ENCODE peak calls at places on chromosome 2, in four cellular contexts. Y, W, X and Z are unnamed samples.

GRCh38 chr2:105873721-105874120 is 129.0 kb downstream of the NCK2 start:
- DNase-seq in W (peak; percentile 38), Y (peak; percentile 16), X (no peak), Z (no peak)

GRCh38 chr2:175282300-175282699 is 100.8 kb upstream of the ATP5MC3 start:
- DNase-seq in X (no peak), W (peak; percentile 31), Y (no peak), Z (no peak)

GRCh38 chr2:235803028-235803427 is 309.2 kb downstream of the AGAP1 start:
- DNase-seq in X (no peak), W (no peak), Y (no peak), Z (no peak)

GRCh38 chr2:137799599-137799998 is 164.7 kb upstream of the HNMT start:
- DNase-seq in W (no peak), Y (no peak), X (no peak), Z (no peak)

GRCh38 chr2:96024336-96025106 is 10.2 kb downstream of the GPAT2 start:
- DNase-seq in W (no peak), X (no peak), Y (no peak), Z (no peak)

GRCh38 chr2:163909411-163910080 is 173.7 kb upstream of the FIGN start:
- DNase-seq in X (peak; percentile 82), W (no peak), Y (no peak), Z (no peak)

GRCh38 chr2:218425531-218425930 is 6.6 kb downstream of the VIL1 start:
- DNase-seq in W (no peak), X (no peak), Y (no peak), Z (no peak)

GRCh38 chr2:7736646-7737305 is 819.6 kb downstream of the RNF144A start:
- DNase-seq in Y (no peak), W (no peak), X (no peak), Z (no peak)

GRCh38 chr2:19349911-19350677 is 8.3 kb downstream of the OSR1 start:
- DNase-seq in W (no peak), Y (no peak), X (peak; percentile 75), Z (no peak)

GRCh38 chr2:214069254-214069653 is 341.6 kb upstream of the VWC2L start:
- DNase-seq in X (no peak), Y (no peak), W (peak; percentile 93), Z (no peak)

GRCh38 chr2:205898744-205899143 is 187.2 kb downstream of the INO80D start:
- DNase-seq in Y (no peak), X (no peak), W (no peak), Z (no peak)

GRCh38 chr2:11491348-11491930 is 25.5 kb upstream of the E2F6 start:
- DNase-seq in X (no peak), W (no peak), Y (no peak), Z (no peak)

GRCh38 chr2:105417789-105418475 is 19.1 kb upstream of the FHL2 start:
- DNase-seq in X (no peak), W (no peak), Y (no peak), Z (no peak)

GRCh38 chr2:27308359-27308875 is at the start of gene UCN:
- DNase-seq in W (no peak), X (peak; percentile 92), Y (no peak), Z (no peak)

GRCh38 chr2:156687715-156688114 is 251.5 kb downstream of the GPD2 start:
- DNase-seq in Y (no peak), X (no peak), W (peak; percentile 19), Z (no peak)

GRCh38 chr2:211745295-211746097 is 793.1 kb downstream of the ERBB4 start:
- DNase-seq in Y (no peak), W (peak; percentile 31), X (no peak), Z (peak; percentile 35)

GRCh38 chr2:232511336-232511863 is 8.8 kb upstream of the PRSS56 start:
- DNase-seq in X (no peak), W (no peak), Y (no peak), Z (no peak)

GRCh38 chr2:55581435-55581834 is 36.0 kb downstream of the PPP4R3B start:
- DNase-seq in Y (no peak), X (no peak), W (no peak), Z (no peak)

GRCh38 chr2:71469403-71470398 is 16.3 kb downstream of the DYSF start:
- DNase-seq in Y (no peak), W (no peak), X (peak; percentile 25), Z (no peak)

GRCh38 chr2:40668435-40668834 is 216.5 kb upstream of the SLC8A1 start:
- DNase-seq in X (no peak), W (no peak), Y (no peak), Z (no peak)

GRCh38 chr2:121903037-121903689 is 147.7 kb downstream of the TSN start:
- DNase-seq in X (no peak), Y (no peak), W (no peak), Z (no peak)

GRCh38 chr2:233817305-233817980 is 36.9 kb downstream of the HJURP start:
- DNase-seq in W (no peak), X (no peak), Y (no peak), Z (no peak)

GRCh38 chr2:54557601-54558187 is 101.6 kb downstream of the SPTBN1 start:
- DNase-seq in X (no peak), W (no peak), Y (no peak), Z (peak; percentile 28)

GRCh38 chr2:127143851-127144782 is 37.2 kb upstream of the BIN1 start:
- DNase-seq in X (no peak), Y (no peak), W (no peak), Z (no peak)

GRCh38 chr2:64007924-64008323 is 11.3 kb downstream of the VPS54 start:
- DNase-seq in W (no peak), X (no peak), Y (no peak), Z (no peak)

GRCh38 chr2:42844901-42845685 is 52.7 kb upstream of the HAAO start:
- DNase-seq in X (no peak), Y (no peak), W (no peak), Z (no peak)

GRCh38 chr2:53252115-53252514 is 515.5 kb upstream of the CHAC2 start:
- DNase-seq in W (no peak), X (no peak), Y (no peak), Z (no peak)